ENCODE peak calls at places on chromosome 14, in ten cellular contexts. F is left ventricle myocardium inferior, E is IMR-90, A is pancreas, R is heart right ventricle, W is endothelial cell of umbilical vein, Z is thoracic aorta, D is HCT116, S is mucosa of descending colon, K is cardiac fibroblast. T is an unnamed sample.

GRCh38 chr14:89701079-89702043 is 253.2 kb downstream of the EFCAB11 start:
- DNase-seq in F (peak), E (peak), A (peak), R (peak), W (peak), Z (peak), D (peak), S (peak), K (peak), T (no peak)

GRCh38 chr14:98411154-98411553 is 860.8 kb downstream of the BCL11B start:
- DNase-seq in F (no peak), E (no peak), A (no peak), R (no peak), W (no peak), Z (no peak), D (no peak), S (no peak), K (no peak), T (no peak)

GRCh38 chr14:22994762-22995275 is 12.5 kb upstream of the AJUBA start:
- DNase-seq in F (no peak), E (peak), A (no peak), R (peak), W (peak), Z (no peak), D (no peak), S (no peak), K (peak), T (no peak)

GRCh38 chr14:88590173-88590572 is 27.3 kb downstream of the ZC3H14 start:
- DNase-seq in F (no peak), E (peak), A (no peak), R (no peak), W (no peak), Z (no peak), D (no peak), S (no peak), K (no peak), T (no peak)

GRCh38 chr14:63308723-63309317 is 9.9 kb downstream of the GPHB5 start:
- DNase-seq in F (no peak), E (peak), A (no peak), R (no peak), W (peak), Z (no peak), D (peak), S (no peak), K (peak), T (no peak)

GRCh38 chr14:38948576-38948975 is 154.5 kb downstream of the SEC23A start:
- DNase-seq in F (no peak), E (no peak), A (no peak), R (no peak), W (no peak), Z (no peak), D (no peak), S (no peak), K (no peak), T (no peak)

GRCh38 chr14:64324461-64325255 is 30.5 kb upstream of the ESR2 start:
- DNase-seq in F (no peak), E (peak), A (no peak), R (no peak), W (no peak), Z (no peak), D (no peak), S (no peak), K (peak), T (no peak)

GRCh38 chr14:90453401-90453951 is 56.6 kb downstream of the CALM1 start:
- DNase-seq in F (peak), E (no peak), A (peak), R (peak), W (peak), Z (no peak), D (no peak), S (peak), K (peak), T (no peak)

GRCh38 chr14:51684760-51685159 is 33.0 kb downstream of the FRMD6 start:
- DNase-seq in F (no peak), E (peak), A (no peak), R (no peak), W (no peak), Z (no peak), D (no peak), S (no peak), K (no peak), T (no peak)

GRCh38 chr14:84453541-84453940 is 1076.4 kb upstream of the FLRT2 start:
- DNase-seq in F (no peak), E (no peak), A (no peak), R (no peak), W (no peak), Z (no peak), D (no peak), S (no peak), K (peak), T (no peak)

GRCh38 chr14:61197416-61197815 is 83.7 kb downstream of the TMEM30B start:
- DNase-seq in F (no peak), E (no peak), A (no peak), R (no peak), W (no peak), Z (no peak), D (no peak), S (no peak), K (no peak), T (no peak)

GRCh38 chr14:60655898-60656754 is 6.8 kb upstream of the SIX1 start:
- DNase-seq in F (no peak), E (peak), A (no peak), R (no peak), W (no peak), Z (no peak), D (no peak), S (no peak), K (no peak), T (no peak)

GRCh38 chr14:103084021-103084919 is at the start of gene LBHD2:
- DNase-seq in F (no peak), E (peak), A (no peak), R (no peak), W (no peak), Z (no peak), D (no peak), S (no peak), K (no peak), T (no peak)

GRCh38 chr14:39265741-39266588 is 32.2 kb downstream of the MIA2 start:
- DNase-seq in F (peak), E (peak), A (peak), R (peak), W (peak), Z (no peak), D (peak), S (no peak), K (peak), T (peak)

GRCh38 chr14:56271988-56272387 is 153.8 kb downstream of the PELI2 start:
- DNase-seq in F (no peak), E (peak), A (no peak), R (no peak), W (peak), Z (no peak), D (no peak), S (no peak), K (peak), T (no peak)

GRCh38 chr14:66082009-66082408 is 404.2 kb upstream of the CCDC196 start:
- DNase-seq in F (no peak), E (no peak), A (no peak), R (no peak), W (peak), Z (no peak), D (no peak), S (no peak), K (peak), T (no peak)

GRCh38 chr14:103260629-103261124 is 73.4 kb upstream of the EIF5 start:
- DNase-seq in F (peak), E (peak), A (peak), R (peak), W (peak), Z (no peak), D (no peak), S (peak), K (peak), T (no peak)

GRCh38 chr14:96634481-96634880 is 132.3 kb downstream of the PAPOLA start:
- DNase-seq in F (no peak), E (no peak), A (no peak), R (no peak), W (no peak), Z (no peak), D (no peak), S (no peak), K (no peak), T (no peak)

GRCh38 chr14:21852061-21852664 is 178.5 kb upstream of the OR4E1 start:
- DNase-seq in F (no peak), E (peak), A (no peak), R (no peak), W (peak), Z (no peak), D (peak), S (peak), K (peak), T (no peak)

GRCh38 chr14:79417961-79418360 is 793.3 kb downstream of the DIO2 start:
- DNase-seq in F (no peak), E (peak), A (no peak), R (no peak), W (peak), Z (no peak), D (no peak), S (no peak), K (no peak), T (no peak)

GRCh38 chr14:40188006-40188405 is 755.8 kb upstream of the FBXO33 start:
- DNase-seq in F (no peak), E (no peak), A (no peak), R (no peak), W (no peak), Z (no peak), D (no peak), S (no peak), K (no peak), T (no peak)

GRCh38 chr14:20652996-20653975 is 11.8 kb upstream of the OR6S1 start:
- DNase-seq in F (no peak), E (peak), A (no peak), R (no peak), W (peak), Z (no peak), D (peak), S (no peak), K (peak), T (peak)

GRCh38 chr14:56333361-56334279 is 215.4 kb downstream of the PELI2 start:
- DNase-seq in F (no peak), E (peak), A (no peak), R (no peak), W (peak), Z (no peak), D (no peak), S (no peak), K (peak), T (no peak)

GRCh38 chr14:54597795-54598443 is 31.0 kb downstream of the SAMD4A start:
- DNase-seq in F (no peak), E (peak), A (no peak), R (no peak), W (peak), Z (no peak), D (no peak), S (no peak), K (no peak), T (no peak)

GRCh38 chr14:99946652-99947489 is 118.4 kb upstream of the EVL start:
- DNase-seq in F (no peak), E (no peak), A (no peak), R (no peak), W (peak), Z (no peak), D (no peak), S (peak), K (peak), T (no peak)

GRCh38 chr14:103332143-103332919 is 1.7 kb upstream of the EIF5 start:
- DNase-seq in F (no peak), E (no peak), A (no peak), R (no peak), W (no peak), Z (no peak), D (no peak), S (peak), K (no peak), T (peak)

GRCh38 chr14:70660967-70661871 is 19.5 kb downstream of the TTC9 start:
- DNase-seq in F (no peak), E (no peak), A (no peak), R (no peak), W (no peak), Z (no peak), D (no peak), S (no peak), K (no peak), T (no peak)

GRCh38 chr14:51463461-51463860 is 188.2 kb upstream of the FRMD6 start:
- DNase-seq in F (no peak), E (no peak), A (no peak), R (no peak), W (no peak), Z (no peak), D (no peak), S (no peak), K (no peak), T (no peak)

GRCh38 chr14:101543814-101544213 is 17.5 kb upstream of the DIO3 start:
- DNase-seq in F (no peak), E (no peak), A (no peak), R (no peak), W (no peak), Z (no peak), D (no peak), S (no peak), K (no peak), T (no peak)

GRCh38 chr14:65137648-65138317 is 35.5 kb upstream of the MAX start:
- DNase-seq in F (no peak), E (peak), A (no peak), R (peak), W (no peak), Z (no peak), D (no peak), S (no peak), K (peak), T (no peak)

GRCh38 chr14:81127785-81128184 is 93.0 kb downstream of the GTF2A1 start:
- DNase-seq in F (no peak), E (peak), A (no peak), R (no peak), W (no peak), Z (no peak), D (no peak), S (no peak), K (peak), T (no peak)

GRCh38 chr14:37590810-37591139 is 4.3 kb downstream of the FOXA1 start:
- DNase-seq in F (no peak), E (no peak), A (no peak), R (no peak), W (no peak), Z (no peak), D (no peak), S (no peak), K (no peak), T (no peak)

GRCh38 chr14:37588956-37589737 is 5.9 kb downstream of the FOXA1 start:
- DNase-seq in F (no peak), E (no peak), A (no peak), R (no peak), W (no peak), Z (no peak), D (no peak), S (no peak), K (no peak), T (no peak)

GRCh38 chr14:37588667-37588955 is 6.4 kb downstream of the FOXA1 start:
- DNase-seq in F (no peak), E (no peak), A (no peak), R (no peak), W (no peak), Z (no peak), D (no peak), S (peak), K (no peak), T (no peak)

GRCh38 chr14:37591311-37591940 is 3.6 kb downstream of the FOXA1 start:
- DNase-seq in F (no peak), E (no peak), A (no peak), R (no peak), W (no peak), Z (no peak), D (no peak), S (peak), K (no peak), T (no peak)

DNA sequence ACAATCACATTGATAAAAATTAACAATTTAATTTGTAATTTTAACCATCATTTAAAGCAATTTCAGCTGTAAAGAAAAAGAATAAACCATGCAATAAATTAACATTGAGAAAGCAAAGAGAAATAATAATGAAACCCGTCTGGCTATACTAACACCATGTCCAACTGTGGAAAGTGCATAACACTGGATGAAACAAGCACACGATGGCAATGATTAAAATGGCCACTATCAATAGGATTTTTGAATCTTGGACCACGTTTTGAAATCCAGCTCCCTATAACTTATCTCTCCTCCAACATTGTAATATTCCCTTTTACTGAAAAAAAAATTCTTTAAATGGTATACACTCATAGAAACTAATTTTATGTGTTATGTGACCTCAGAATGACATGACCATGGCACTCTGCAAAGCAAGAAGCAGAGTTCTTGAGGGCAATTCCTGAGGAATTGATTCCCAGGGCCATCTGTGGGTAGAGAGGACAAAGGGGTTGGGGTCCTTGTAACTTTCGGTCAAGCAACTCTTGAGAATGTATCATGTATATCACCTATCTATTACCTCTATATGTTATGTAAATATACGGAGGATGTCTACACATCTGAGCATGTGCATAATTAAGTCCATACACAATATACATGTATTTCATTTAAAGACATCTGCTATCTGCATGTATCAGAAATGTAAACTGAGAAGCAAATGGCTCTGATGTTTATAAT is 4.8 kb downstream of the FOXA1 start:
- DNase-seq in F (no peak), E (no peak), A (no peak), R (no peak), W (no peak), Z (no peak), D (no peak), S (no peak), K (no peak), T (no peak)
- TF ChIP-seq CTCF in F (no peak), E (no peak), A (no peak), R (no peak), W (no peak), Z (no peak), D (no peak), S (no peak), K (no peak), T (no peak)

DNA sequence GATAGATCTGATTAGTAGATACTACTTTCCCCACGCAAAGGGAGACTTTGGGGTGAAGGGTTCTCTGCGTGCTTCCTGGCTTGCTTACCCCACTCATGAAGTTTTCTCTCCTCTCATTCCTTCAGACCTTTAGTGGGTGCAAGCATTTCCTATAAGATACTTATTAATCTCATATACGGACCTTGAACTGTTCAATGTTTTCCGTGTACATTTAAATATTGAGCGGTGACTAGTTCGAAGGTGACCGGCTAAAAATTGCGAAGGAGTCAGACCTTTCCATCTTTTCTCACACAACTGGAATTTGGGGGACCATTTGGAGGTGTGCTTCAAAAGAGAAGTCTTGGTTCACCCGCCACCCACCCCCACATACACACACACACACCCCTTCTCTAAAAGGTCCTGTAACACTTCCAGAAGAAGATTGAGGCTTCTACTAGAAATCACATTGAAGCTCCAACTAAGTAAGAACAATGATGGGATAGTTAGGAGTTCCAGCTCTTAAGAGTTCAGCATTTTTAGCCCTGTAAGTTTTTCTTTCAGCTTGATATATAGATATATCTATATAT is 6.1 kb upstream of the FOXG1 start:
- DNase-seq in F (no peak), E (no peak), A (no peak), R (no peak), W (no peak), Z (no peak), D (no peak), S (no peak), K (no peak), T (no peak)
- H3K4me3 ChIP-seq in F (no peak), E (no peak), A (no peak), R (no peak), W (no peak), Z (no peak), D (no peak), S (no peak), K (no peak), T (no peak)

DNA sequence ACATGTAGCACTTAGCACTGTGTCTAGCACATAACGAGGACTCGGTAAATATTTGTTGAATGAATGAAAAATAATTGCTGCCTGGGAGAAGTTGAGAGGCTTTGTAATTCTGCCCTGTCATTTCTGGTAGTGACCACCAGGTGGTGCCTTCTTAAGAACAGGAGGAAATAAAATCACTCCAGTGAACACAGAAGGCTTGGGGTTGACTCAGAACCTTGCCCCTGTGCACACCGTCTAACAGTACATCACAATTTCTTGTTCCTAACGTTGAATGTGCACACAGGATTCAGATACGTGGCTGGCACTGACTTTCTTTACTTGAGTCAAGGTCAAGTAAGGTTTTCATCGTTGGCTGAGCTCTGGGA is 91.8 kb downstream of the RGS6 start:
- DNase-seq in F (no peak), E (peak), A (peak), R (peak), W (peak), Z (no peak), D (peak), S (no peak), K (peak), T (peak)
- TF ChIP-seq CTCF in F (peak), E (peak), A (peak), R (peak), W (peak), Z (peak), D (peak), S (no peak), K (peak), T (peak)

DNA sequence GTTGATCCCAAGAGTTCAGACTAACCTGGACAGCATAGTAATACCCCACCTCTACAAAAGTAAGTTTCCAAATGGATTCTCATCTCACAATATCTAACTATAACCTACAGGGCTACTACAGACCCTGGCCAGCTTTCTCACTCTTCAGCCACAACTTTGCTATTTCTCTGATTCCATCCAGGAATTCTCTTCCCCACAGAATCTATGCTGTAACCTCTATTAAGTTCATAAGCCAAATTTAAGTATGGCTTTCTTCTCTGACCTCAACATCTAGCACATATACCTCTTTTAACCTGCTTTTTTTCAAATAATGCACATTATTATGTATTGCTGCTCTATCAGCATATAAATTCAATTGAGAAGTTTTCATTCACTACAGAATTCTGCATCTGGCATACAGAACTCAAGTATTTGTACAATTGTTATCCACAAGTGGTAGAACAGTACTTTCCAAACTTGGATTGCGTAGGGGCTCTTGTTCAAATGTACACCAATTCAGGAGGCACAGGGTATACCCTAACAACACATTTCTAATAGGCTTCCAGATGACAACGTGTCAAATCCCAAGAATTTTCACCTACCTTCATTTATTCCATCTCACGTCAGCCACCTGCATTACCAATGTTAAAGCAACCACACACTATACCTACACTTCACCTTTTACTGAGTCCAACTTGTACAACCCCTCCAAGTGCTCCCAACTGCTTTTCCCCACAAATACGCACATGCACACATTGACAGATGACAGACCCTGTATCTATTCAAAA is 3.8 kb downstream of the RPS29 start:
- DNase-seq in F (no peak), E (no peak), A (no peak), R (no peak), W (no peak), Z (no peak), D (no peak), S (no peak), K (no peak), T (no peak)
- H3K4me3 ChIP-seq in F (no peak), E (no peak), A (no peak), R (no peak), W (no peak), Z (no peak), D (no peak), S (no peak), K (no peak), T (no peak)